ENCODE peak calls at places on chromosomes 7 and 10, in nine cellular contexts. O is neural progenitor cell, Q is neural crest cell, F is endothelial cell, L is mesothelial cell of epicardium, B is RWPE1, P is right lobe of liver, W is Panc1, G is cardiac fibroblast. N is an unnamed sample.

GRCh38 chr7:19557726-19558470 is 150.9 kb downstream of the POLR1F start:
- DNase-seq in O (no peak), Q (no peak), F (no peak), L (no peak), B (no peak), P (no peak), W (no peak), G (no peak), N (no peak)

GRCh38 chr7:103989785-103990775 is 622 bp upstream of the RELN start:
- DNase-seq in O (peak), Q (peak), F (peak), L (peak), B (no peak), P (peak), W (no peak), G (peak), N (peak)

GRCh38 chr7:5452937-5453540 is 29.4 kb upstream of the TNRC18 start:
- DNase-seq in O (peak), Q (no peak), F (no peak), L (no peak), B (no peak), P (no peak), W (no peak), G (peak), N (no peak)

GRCh38 chr10:132101529-132101928 is 35.8 kb downstream of the JAKMIP3 start:
- DNase-seq in O (no peak), Q (no peak), F (peak), L (no peak), B (no peak), P (no peak), W (no peak), G (no peak), N (no peak)

GRCh38 chr7:37916673-37917660 is at the start of gene SFRP4:
- DNase-seq in O (peak), Q (peak), F (peak), L (peak), B (peak), P (peak), W (peak), G (peak), N (peak)

GRCh38 chr7:79489371-79489770 is 35.9 kb upstream of the MAGI2 start:
- DNase-seq in O (no peak), Q (no peak), F (no peak), L (no peak), B (no peak), P (no peak), W (no peak), G (no peak), N (no peak)

GRCh38 chr7:55131421-55131929 is 112.7 kb downstream of the EGFR start:
- DNase-seq in O (peak), Q (peak), F (no peak), L (no peak), B (no peak), P (no peak), W (no peak), G (no peak), N (peak)

GRCh38 chr7:70052691-70053090 is 454.4 kb downstream of the AUTS2 start:
- DNase-seq in O (no peak), Q (no peak), F (no peak), L (no peak), B (no peak), P (no peak), W (no peak), G (peak), N (no peak)

GRCh38 chr10:50993817-50994251 is 80.5 kb upstream of the PRKG1 start:
- DNase-seq in O (no peak), Q (no peak), F (no peak), L (no peak), B (no peak), P (no peak), W (no peak), G (peak), N (no peak)

GRCh38 chr7:121475806-121476205 is 79.7 kb upstream of the FAM3C start:
- DNase-seq in O (no peak), Q (no peak), F (no peak), L (no peak), B (no peak), P (peak), W (no peak), G (peak), N (no peak)

GRCh38 chr7:142104550-142105527 is 6.7 kb upstream of the MGAM2 start:
- DNase-seq in O (no peak), Q (no peak), F (no peak), L (no peak), B (peak), P (no peak), W (no peak), G (no peak), N (no peak)

GRCh38 chr10:73635781-73636180 is 5.5 kb downstream of the MYOZ1 start:
- DNase-seq in O (no peak), Q (no peak), F (no peak), L (no peak), B (no peak), P (no peak), W (no peak), G (no peak), N (no peak)

GRCh38 chr7:47819054-47819920 is 129.0 kb downstream of the PKD1L1 start:
- DNase-seq in O (peak), Q (peak), F (peak), L (peak), B (peak), P (no peak), W (peak), G (peak), N (peak)

GRCh38 chr10:70374775-70375614 is 7.4 kb downstream of the LRRC20 start:
- DNase-seq in O (no peak), Q (no peak), F (no peak), L (no peak), B (no peak), P (no peak), W (no peak), G (peak), N (no peak)

GRCh38 chr7:144057954-144058353 is 9.2 kb downstream of the OR2A5 start:
- DNase-seq in O (no peak), Q (no peak), F (no peak), L (no peak), B (no peak), P (no peak), W (peak), G (peak), N (no peak)

GRCh38 chr10:70812814-70813213 is 2.9 kb upstream of the SGPL1 start:
- DNase-seq in O (no peak), Q (no peak), F (no peak), L (no peak), B (no peak), P (no peak), W (no peak), G (no peak), N (no peak)

GRCh38 chr7:152911904-152912303 is 152.4 kb downstream of the ACTR3B start:
- DNase-seq in O (no peak), Q (no peak), F (no peak), L (no peak), B (no peak), P (no peak), W (no peak), G (no peak), N (no peak)

GRCh38 chr10:127012769-127013152 is 107.5 kb downstream of the DOCK1 start:
- DNase-seq in O (no peak), Q (no peak), F (no peak), L (no peak), B (peak), P (peak), W (peak), G (peak), N (peak)

GRCh38 chr10:118950190-118950658 is 79.3 kb upstream of the NANOS1 start:
- DNase-seq in O (no peak), Q (no peak), F (no peak), L (no peak), B (peak), P (no peak), W (no peak), G (peak), N (no peak)

GRCh38 chr7:73909051-73909941 is 48.3 kb downstream of the TMEM270 start:
- DNase-seq in O (no peak), Q (no peak), F (no peak), L (no peak), B (no peak), P (no peak), W (no peak), G (no peak), N (no peak)

GRCh38 chr7:95469850-95470249 is 15.9 kb upstream of the ASB4 start:
- DNase-seq in O (peak), Q (no peak), F (peak), L (no peak), B (no peak), P (no peak), W (no peak), G (no peak), N (no peak)

GRCh38 chr7:77649950-77650349 is 46.3 kb upstream of the RSBN1L start:
- DNase-seq in O (no peak), Q (no peak), F (no peak), L (no peak), B (no peak), P (no peak), W (no peak), G (peak), N (no peak)

GRCh38 chr7:10612950-10613349 is 360.7 kb upstream of the PHF14 start:
- DNase-seq in O (no peak), Q (no peak), F (no peak), L (no peak), B (no peak), P (no peak), W (no peak), G (no peak), N (no peak)

DNA sequence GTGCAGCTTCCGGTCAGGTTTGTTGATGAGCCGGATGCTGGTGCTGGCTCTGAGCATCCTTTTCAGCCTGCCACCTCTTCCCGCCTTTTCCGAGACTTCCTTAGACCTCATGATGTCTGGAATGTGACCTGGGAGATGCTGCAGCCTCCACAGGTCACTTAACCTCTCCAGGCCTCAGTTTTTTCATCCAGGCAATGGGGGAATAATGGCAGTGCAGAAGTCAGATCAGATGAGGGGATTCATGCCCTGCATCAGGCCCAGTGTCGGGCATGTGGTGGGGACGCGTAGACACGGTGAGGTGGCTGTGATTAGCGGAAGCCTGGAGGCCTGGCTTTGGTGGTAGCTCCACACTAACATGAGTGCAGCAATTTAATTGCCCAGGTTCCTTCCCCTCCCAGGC is 24.6 kb downstream of the PFKFB3 start:
- DNase-seq in O (no peak), Q (no peak), F (no peak), L (no peak), B (no peak), P (peak), W (no peak), G (no peak), N (no peak)
- TF ChIP-seq CTCF in O (no peak), Q (no peak), F (no peak), L (no peak), B (no peak), P (no peak), W (no peak), G (no peak), N (no peak)

GRCh38 chr7:100159099-100159623 is 638 bp upstream of the TRAPPC14 start:
- DNase-seq in O (no peak), Q (no peak), F (no peak), L (no peak), B (no peak), P (no peak), W (no peak), G (no peak), N (no peak)

GRCh38 chr7:100156331-100157068 is 2.0 kb downstream of the TRAPPC14 start:
- DNase-seq in O (no peak), Q (no peak), F (no peak), L (no peak), B (no peak), P (no peak), W (no peak), G (no peak), N (no peak)

GRCh38 chr7:100157069-100157333 is 1.5 kb downstream of the TRAPPC14 start:
- DNase-seq in O (no peak), Q (no peak), F (no peak), L (no peak), B (no peak), P (no peak), W (no peak), G (no peak), N (no peak)

GRCh38 chr7:100158229-100159098 is at the start of gene TRAPPC14:
- DNase-seq in O (peak), Q (peak), F (peak), L (peak), B (peak), P (peak), W (no peak), G (peak), N (peak)

GRCh38 chr7:100157334-100158228 is 942 bp downstream of the TRAPPC14 start:
- DNase-seq in O (peak), Q (no peak), F (peak), L (no peak), B (peak), P (peak), W (no peak), G (peak), N (peak)
- TF ChIP-seq CTCF in O (no peak), Q (no peak), F (no peak), L (no peak), B (no peak), P (no peak), W (no peak), G (peak), N (no peak)

DNA sequence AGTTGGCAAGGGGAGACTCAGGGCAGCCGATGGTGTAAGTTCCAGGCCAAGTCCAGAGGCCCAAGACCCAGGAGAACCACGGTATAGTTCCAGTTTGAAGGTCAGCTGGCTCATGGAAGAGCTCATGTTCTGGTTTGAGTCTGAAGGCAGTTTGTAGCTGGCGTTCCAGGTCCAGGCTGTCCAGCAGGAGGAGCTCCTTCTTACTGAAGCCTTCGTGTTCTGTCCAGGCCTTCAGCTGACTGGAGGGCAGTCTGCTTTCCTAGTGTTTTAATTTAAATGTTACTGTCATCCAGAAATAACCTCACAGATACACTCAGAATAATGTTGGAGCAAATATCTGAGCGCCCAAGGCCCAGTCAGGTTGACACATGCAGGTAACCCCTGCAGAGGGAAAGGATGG is 4.2 kb downstream of the SUN1 start:
- DNase-seq in O (peak), Q (peak), F (peak), L (no peak), B (no peak), P (peak), W (no peak), G (peak), N (no peak)
- TF ChIP-seq CTCF in O (peak), Q (peak), F (peak), L (no peak), B (no peak), P (peak), W (no peak), G (peak), N (no peak)

GRCh38 chr10:5685764-5686240 is 1.2 kb downstream of the TASOR2 start:
- DNase-seq in O (peak), Q (no peak), F (no peak), L (no peak), B (peak), P (no peak), W (no peak), G (peak), N (no peak)
- TF ChIP-seq CTCF in O (no peak), Q (no peak), F (no peak), L (peak), B (peak), P (no peak), W (no peak), G (no peak), N (no peak)

GRCh38 chr7:75914655-75915415 is at the start of gene POR:
- DNase-seq in O (peak), Q (peak), F (peak), L (peak), B (peak), P (peak), W (peak), G (peak), N (peak)
- TF ChIP-seq CTCF in O (no peak), Q (no peak), F (no peak), L (no peak), B (no peak), P (no peak), W (no peak), G (no peak), N (no peak)

GRCh38 chr7:36440880-36441279 is 51.2 kb downstream of the ANLN start:
- DNase-seq in O (peak), Q (no peak), F (no peak), L (no peak), B (peak), P (no peak), W (no peak), G (peak), N (no peak)
- TF ChIP-seq CTCF in O (peak), Q (peak), F (peak), L (peak), B (peak), P (peak), W (peak), G (peak), N (peak)

DNA sequence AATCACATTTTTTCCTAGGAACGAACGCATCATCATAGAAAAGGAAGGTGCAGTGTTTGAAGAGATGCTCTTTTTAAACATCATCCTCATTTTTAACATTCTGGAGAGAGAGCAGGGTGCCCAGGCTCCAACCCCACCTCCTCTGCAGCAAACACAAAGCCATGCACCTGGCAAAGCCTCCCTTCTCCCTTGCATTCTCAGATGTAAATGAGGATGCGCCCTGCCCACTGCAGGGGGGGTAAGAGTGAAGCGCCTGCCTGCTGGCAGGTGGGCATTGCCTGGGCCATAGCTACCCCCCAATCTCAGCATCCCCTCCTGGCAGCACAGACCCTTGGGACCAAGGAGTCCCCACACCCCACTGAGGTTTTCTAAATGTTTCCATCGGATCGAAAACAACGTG is 92.4 kb downstream of the PTPRN2 start:
- DNase-seq in O (peak), Q (no peak), F (no peak), L (no peak), B (no peak), P (no peak), W (no peak), G (no peak), N (no peak)
- TF ChIP-seq CTCF in O (peak), Q (no peak), F (no peak), L (no peak), B (no peak), P (no peak), W (no peak), G (no peak), N (peak)